ENCODE peak calls at places on chromosomes 7 and 10, in four cellular contexts. H is neural progenitor cell, N is cardiac muscle cell, S is GM23338. B is an unnamed sample.

GRCh38 chr7:90455163-90456030 is 14.0 kb upstream of the PTTG1IP2 start:
- DNase-seq in S (peak; percentile 68), N (peak; percentile 64), H (peak; percentile 50), B (peak; percentile 47)

GRCh38 chr10:98489561-98490481 is 43.1 kb upstream of the HPS1 start:
- DNase-seq in N (no peak), H (no peak), S (no peak), B (no peak)

GRCh38 chr7:47578581-47579270 is 3.2 kb downstream of the TNS3 start:
- DNase-seq in N (no peak), H (no peak), S (no peak), B (no peak)

GRCh38 chr10:9634466-9634865 is 1383.2 kb upstream of the CELF2 start:
- DNase-seq in N (peak; percentile 33), H (no peak), S (no peak), B (no peak)

GRCh38 chr10:35089641-35090161 is 440 bp downstream of the CUL2 start:
- DNase-seq in S (peak; percentile 31), N (peak; percentile 34), H (peak; percentile 15), B (peak; percentile 51)

GRCh38 chr10:57624066-57624465 is 643.6 kb downstream of the IPMK start:
- DNase-seq in H (no peak), S (no peak), N (no peak), B (no peak)

GRCh38 chr10:5816170-5816569 is 2.9 kb upstream of the GDI2 start:
- DNase-seq in N (no peak), H (no peak), S (no peak), B (no peak)

GRCh38 chr10:104038958-104039752 is 46.5 kb downstream of the COL17A1 start:
- DNase-seq in S (no peak), N (no peak), H (no peak), B (no peak)

GRCh38 chr7:48139461-48139860 is 31.8 kb upstream of the ABCA13 start:
- DNase-seq in H (peak; percentile 33), S (peak; percentile 70), N (peak; percentile 33), B (peak; percentile 42)

GRCh38 chr7:159093351-159093971 is 51.2 kb downstream of the VIPR2 start:
- DNase-seq in H (no peak), N (no peak), S (no peak), B (no peak)

GRCh38 chr10:106454233-106454632 is 710.3 kb downstream of the SORCS1 start:
- DNase-seq in H (no peak), S (no peak), N (no peak), B (no peak)

GRCh38 chr7:32092346-32092745 is 22.1 kb upstream of the PDE1C start:
- DNase-seq in H (no peak), N (peak; percentile 58), S (no peak), B (no peak)

GRCh38 chr10:6050801-6051445 is 11.2 kb downstream of the IL2RA start:
- DNase-seq in S (peak; percentile 45), H (no peak), N (peak; percentile 76), B (peak; percentile 92)

GRCh38 chr10:83459124-83459523 is 680.2 kb upstream of the GHITM start:
- DNase-seq in S (no peak), N (no peak), H (no peak), B (no peak)

GRCh38 chr7:126370038-126370668 is 882.6 kb downstream of the GRM8 start:
- DNase-seq in S (no peak), H (no peak), N (no peak), B (no peak)

GRCh38 chr10:13690281-13690825 is 103.6 kb downstream of the PRPF18 start:
- DNase-seq in N (no peak), H (peak; percentile 63), S (peak; percentile 64), B (no peak)

GRCh38 chr10:71398991-71399375 is 2.3 kb downstream of the CDH23 start:
- DNase-seq in S (no peak), N (no peak), H (no peak), B (no peak)

GRCh38 chr7:39608278-39608677 is 15.1 kb upstream of the RALA start:
- DNase-seq in H (no peak), S (peak; percentile 9), N (no peak), B (no peak)

GRCh38 chr10:1368772-1369171 is 312.6 kb downstream of the WDR37 start:
- DNase-seq in N (no peak), S (peak; percentile 86), H (peak; percentile 83), B (peak; percentile 72)

GRCh38 chr7:99733448-99733847 is 1.5 kb downstream of the CYP3A7 start:
- DNase-seq in N (no peak), S (peak; percentile 62), H (peak; percentile 25), B (no peak)

GRCh38 chr10:65670087-65670486 is 1255.7 kb upstream of the LRRTM3 start:
- DNase-seq in N (peak; percentile 78), H (no peak), S (no peak), B (no peak)

GRCh38 chr7:80312139-80312661 is 177.6 kb downstream of the GNAI1 start:
- DNase-seq in N (peak; percentile 89), H (no peak), S (peak; percentile 27), B (no peak)

GRCh38 chr7:37570145-37570544 is 113.4 kb upstream of the GPR141 start:
- DNase-seq in N (no peak), H (no peak), S (no peak), B (no peak)

GRCh38 chr10:23968296-23968695 is 240.6 kb upstream of the KIAA1217 start:
- DNase-seq in N (no peak), S (no peak), H (no peak), B (no peak)

GRCh38 chr7:81774496-81774895 is 4.6 kb upstream of the HGF start:
- DNase-seq in N (no peak), S (no peak), H (no peak), B (no peak)

GRCh38 chr7:36159618-36160017 is 6.6 kb downstream of the EEPD1 start:
- DNase-seq in H (no peak), S (no peak), N (no peak), B (no peak)

GRCh38 chr10:80165173-80165572 is 32.6 kb downstream of the PLAC9 start:
- DNase-seq in S (no peak), H (no peak), N (peak; percentile 76), B (no peak)

GRCh38 chr7:33459340-33459751 is 330.0 kb downstream of the BBS9 start:
- DNase-seq in H (peak; percentile 70), S (peak; percentile 80), N (peak; percentile 80), B (peak; percentile 48)

GRCh38 chr10:127904931-127905622 is 1.8 kb upstream of the PTPRE start:
- DNase-seq in N (no peak), S (no peak), H (no peak), B (no peak)

GRCh38 chr10:19892677-19893076 is 76.4 kb downstream of the PLXDC2 start:
- DNase-seq in S (no peak), H (no peak), N (no peak), B (no peak)

GRCh38 chr10:78408011-78408410 is 374.3 kb downstream of the RPS24 start:
- DNase-seq in S (no peak), H (no peak), N (no peak), B (no peak)

GRCh38 chr10:117746541-117747195 is 204.1 kb downstream of the EMX2 start:
- DNase-seq in H (no peak), S (no peak), N (no peak), B (no peak)

GRCh38 chr7:29193316-29194205 is 1.0 kb upstream of the CHN2 start:
- DNase-seq in H (peak; percentile 31), S (peak; percentile 45), N (no peak), B (peak; percentile 18)

GRCh38 chr7:44062903-44063295 is 2.5 kb downstream of the PGAM2 start:
- DNase-seq in S (no peak), H (no peak), N (no peak), B (no peak)

GRCh38 chr7:114652041-114652440 is 237.4 kb downstream of the FOXP2 start:
- DNase-seq in N (no peak), H (no peak), S (no peak), B (no peak)

GRCh38 chr7:77649950-77650349 is 46.3 kb upstream of the RSBN1L start:
- DNase-seq in S (peak; percentile 11), H (no peak), N (peak; percentile 72), B (no peak)
- H3K27ac ChIP-seq in S (peak overlapping the region; percentile 70), H (no peak overlapping the region), N (peak overlapping the region; percentile 70), B (no peak overlapping the region)

DNA sequence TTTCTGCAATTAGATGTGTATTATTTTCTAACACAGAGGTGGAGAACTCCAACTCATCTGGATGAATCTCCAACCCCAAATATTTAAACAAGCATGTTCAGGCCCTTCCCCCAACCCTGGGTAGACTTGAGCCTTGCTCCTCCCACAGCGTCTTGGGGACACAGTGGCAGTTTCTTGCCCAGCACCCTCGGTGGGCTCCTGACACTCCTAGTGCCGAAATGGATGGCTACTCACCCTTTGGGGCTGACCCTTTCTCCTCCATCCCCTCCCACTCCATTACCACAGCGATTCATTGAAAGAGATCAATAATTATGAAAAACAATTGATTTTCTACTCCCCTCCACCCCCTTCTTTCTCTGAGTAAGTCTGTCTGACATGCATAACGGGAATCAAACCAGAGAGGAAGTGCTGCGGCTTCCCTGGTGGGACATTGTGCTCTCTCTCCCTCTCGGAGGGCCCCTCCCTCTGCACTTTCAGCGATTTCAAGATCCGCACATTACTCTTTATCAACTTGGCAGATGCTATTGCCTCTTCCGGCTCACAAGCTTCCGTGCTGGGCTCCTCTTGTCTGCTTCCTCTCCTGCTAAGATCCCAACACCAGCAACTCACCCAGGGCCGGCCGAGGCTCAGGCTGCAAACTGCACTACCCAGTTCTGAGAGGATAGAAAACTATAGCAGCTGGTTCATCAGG is 78.9 kb upstream of the PLXNA4 start:
- DNase-seq in N (peak; percentile 85), H (peak; percentile 36), S (peak; percentile 62), B (peak; percentile 60)
- H3K4me3 ChIP-seq in N (no peak overlapping the region), H (peak overlapping the region; percentile 23), S (peak overlapping the region; percentile 60), B (no peak overlapping the region)

GRCh38 chr7:105130580-105130979 is 116.6 kb downstream of the KMT2E start:
- DNase-seq in N (no peak), S (no peak), H (no peak), B (no peak)

GRCh38 chr7:105126436-105126975 is 112.5 kb downstream of the KMT2E start:
- DNase-seq in S (no peak), H (no peak), N (no peak), B (no peak)

GRCh38 chr7:105130048-105130447 is 116.0 kb downstream of the KMT2E start:
- DNase-seq in H (no peak), N (no peak), S (no peak), B (no peak)

GRCh38 chr7:105125745-105126144 is 111.7 kb downstream of the KMT2E start:
- DNase-seq in N (no peak), H (no peak), S (no peak), B (no peak)

DNA sequence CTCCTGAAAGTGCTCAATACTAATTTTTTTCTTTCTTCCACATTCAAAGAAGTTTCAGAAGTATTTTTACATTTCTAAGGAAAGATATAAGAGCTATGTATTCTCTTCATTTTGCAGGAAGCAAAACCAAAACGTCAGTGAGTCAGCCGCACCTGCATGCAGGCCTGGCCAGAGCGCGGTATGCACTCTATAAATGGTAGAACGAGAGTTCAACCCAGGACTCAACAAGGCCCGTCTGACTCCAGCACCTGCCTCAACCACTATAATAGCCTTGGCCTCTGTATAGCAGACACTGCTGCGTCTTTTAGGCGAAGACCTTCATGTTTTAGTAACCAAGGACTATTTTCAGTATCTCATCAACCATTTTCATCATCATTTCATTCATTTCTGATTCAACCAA is 113.2 kb downstream of the KMT2E start:
- DNase-seq in N (no peak), H (no peak), S (no peak), B (no peak)
- H3K27ac ChIP-seq in N (no peak overlapping the region), H (no peak overlapping the region), S (peak overlapping the region; percentile 67), B (no peak overlapping the region)

DNA sequence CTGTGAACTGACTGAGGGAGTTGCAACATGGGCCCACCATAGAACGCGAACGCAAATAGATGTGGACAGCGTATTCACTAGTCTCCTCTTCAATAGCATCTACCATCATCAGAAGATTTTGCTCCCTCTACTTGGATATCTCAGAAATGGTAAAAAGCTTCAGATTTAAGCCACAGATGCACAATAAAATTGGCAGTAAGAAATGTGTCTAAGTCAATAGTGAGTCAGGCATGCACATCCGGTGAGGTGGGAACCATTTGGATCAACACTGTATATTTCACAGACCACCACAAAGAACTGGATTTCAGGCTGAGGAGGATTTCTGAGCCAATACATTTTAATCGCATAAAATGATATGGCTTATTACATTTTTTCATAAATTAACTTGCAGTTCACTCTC is 111.5 kb upstream of the ADAM12 start:
- DNase-seq in N (no peak), S (no peak), H (no peak), B (no peak)
- H3K4me3 ChIP-seq in N (no peak overlapping the region), S (no peak overlapping the region), H (no peak overlapping the region), B (no peak overlapping the region)